ENCODE peak calls at places on chromosomes 1 and 21, in ten cellular contexts. One of them, this sample, is unnamed.
A peak's percentile ranks its signal among the peaks of the same experiment; 100 is the strongest.

GRCh38 chr21:15552914-15553491 is 176.8 kb upstream of the USP25 start:
- DNase-seq in hippocampal formation: no peak
- DNase-seq in stimulated activated CD8-positive, alpha-beta memory T cell treated with anti-CD3 and anti-CD28 coated beads, Interleukin-15, amount 100 ng/mL, for 24 hours: no peak
- DNase-seq in activated CD4-positive, alpha-beta T cell treated with anti-CD3 and anti-CD28 coated beads for 1 hour: no peak
- DNase-seq in GM12865: no peak
- DNase-seq in T-helper 9 cell: no peak
- DNase-seq in AML-193: peak; percentile 45
- DNase-seq in T follicular helper cell: no peak
- DNase-seq in stomach: no peak
- DNase-seq in NCI-H1417: peak; percentile 19
- DNase-seq in this sample: no peak

GRCh38 chr1:38577937-38578443 is 281.6 kb downstream of the RRAGC start:
- DNase-seq in stomach: no peak
- DNase-seq in stimulated activated CD8-positive, alpha-beta memory T cell treated with anti-CD3 and anti-CD28 coated beads, Interleukin-15, amount 100 ng/mL, for 24 hours: no peak
- DNase-seq in GM12865: no peak
- DNase-seq in T-helper 9 cell: no peak
- DNase-seq in hippocampal formation: no peak
- DNase-seq in T follicular helper cell: no peak
- DNase-seq in activated CD4-positive, alpha-beta T cell treated with anti-CD3 and anti-CD28 coated beads for 1 hour: no peak
- DNase-seq in NCI-H1417: no peak
- DNase-seq in AML-193: no peak
- DNase-seq in this sample: no peak

GRCh38 chr1:40798366-40799310 is 15.1 kb downstream of the KCNQ4 start:
- DNase-seq in hippocampal formation: no peak
- DNase-seq in activated CD4-positive, alpha-beta T cell treated with anti-CD3 and anti-CD28 coated beads for 1 hour: no peak
- DNase-seq in T follicular helper cell: no peak
- DNase-seq in stomach: peak; percentile 30
- DNase-seq in NCI-H1417: no peak
- DNase-seq in GM12865: no peak
- DNase-seq in stimulated activated CD8-positive, alpha-beta memory T cell treated with anti-CD3 and anti-CD28 coated beads, Interleukin-15, amount 100 ng/mL, for 24 hours: no peak
- DNase-seq in AML-193: peak; percentile 20
- DNase-seq in T-helper 9 cell: no peak
- DNase-seq in this sample: no peak

GRCh38 chr1:14599173-14599754 is 779 bp downstream of the KAZN start:
- DNase-seq in activated CD4-positive, alpha-beta T cell treated with anti-CD3 and anti-CD28 coated beads for 1 hour: no peak
- DNase-seq in hippocampal formation: no peak
- DNase-seq in stimulated activated CD8-positive, alpha-beta memory T cell treated with anti-CD3 and anti-CD28 coated beads, Interleukin-15, amount 100 ng/mL, for 24 hours: no peak
- DNase-seq in T-helper 9 cell: no peak
- DNase-seq in stomach: no peak
- DNase-seq in T follicular helper cell: no peak
- DNase-seq in GM12865: peak; percentile 56
- DNase-seq in AML-193: no peak
- DNase-seq in NCI-H1417: peak; percentile 59
- DNase-seq in this sample: no peak

GRCh38 chr1:25065246-25066238 is 135.5 kb upstream of the RUNX3 start:
- DNase-seq in stomach: no peak
- DNase-seq in GM12865: no peak
- DNase-seq in stimulated activated CD8-positive, alpha-beta memory T cell treated with anti-CD3 and anti-CD28 coated beads, Interleukin-15, amount 100 ng/mL, for 24 hours: no peak
- DNase-seq in NCI-H1417: no peak
- DNase-seq in T-helper 9 cell: peak; percentile 11
- DNase-seq in AML-193: no peak
- DNase-seq in activated CD4-positive, alpha-beta T cell treated with anti-CD3 and anti-CD28 coated beads for 1 hour: no peak
- DNase-seq in hippocampal formation: no peak
- DNase-seq in T follicular helper cell: no peak
- DNase-seq in this sample: no peak

GRCh38 chr1:175188936-175189335 is 3.6 kb downstream of the KIAA0040 start:
- DNase-seq in T follicular helper cell: peak; percentile 34
- DNase-seq in NCI-H1417: no peak
- DNase-seq in stomach: no peak
- DNase-seq in stimulated activated CD8-positive, alpha-beta memory T cell treated with anti-CD3 and anti-CD28 coated beads, Interleukin-15, amount 100 ng/mL, for 24 hours: peak; percentile 8
- DNase-seq in T-helper 9 cell: peak; percentile 25
- DNase-seq in GM12865: peak; percentile 83
- DNase-seq in hippocampal formation: no peak
- DNase-seq in activated CD4-positive, alpha-beta T cell treated with anti-CD3 and anti-CD28 coated beads for 1 hour: peak; percentile 38
- DNase-seq in AML-193: peak; percentile 85
- DNase-seq in this sample: no peak

GRCh38 chr1:119974013-119974412 is 77.7 kb upstream of the ADAM30 start:
- DNase-seq in T follicular helper cell: no peak
- DNase-seq in GM12865: no peak
- DNase-seq in NCI-H1417: peak; percentile 80
- DNase-seq in AML-193: no peak
- DNase-seq in T-helper 9 cell: no peak
- DNase-seq in stimulated activated CD8-positive, alpha-beta memory T cell treated with anti-CD3 and anti-CD28 coated beads, Interleukin-15, amount 100 ng/mL, for 24 hours: no peak
- DNase-seq in stomach: no peak
- DNase-seq in activated CD4-positive, alpha-beta T cell treated with anti-CD3 and anti-CD28 coated beads for 1 hour: no peak
- DNase-seq in hippocampal formation: no peak
- DNase-seq in this sample: no peak

GRCh38 chr1:31782766-31783410 is 18.7 kb upstream of the ADGRB2 start:
- DNase-seq in activated CD4-positive, alpha-beta T cell treated with anti-CD3 and anti-CD28 coated beads for 1 hour: no peak
- DNase-seq in AML-193: no peak
- DNase-seq in stomach: no peak
- DNase-seq in hippocampal formation: no peak
- DNase-seq in GM12865: no peak
- DNase-seq in NCI-H1417: no peak
- DNase-seq in T follicular helper cell: no peak
- DNase-seq in T-helper 9 cell: no peak
- DNase-seq in stimulated activated CD8-positive, alpha-beta memory T cell treated with anti-CD3 and anti-CD28 coated beads, Interleukin-15, amount 100 ng/mL, for 24 hours: no peak
- DNase-seq in this sample: no peak

GRCh38 chr1:184790642-184791041 is 36.0 kb upstream of the EDEM3 start:
- DNase-seq in stomach: no peak
- DNase-seq in NCI-H1417: peak; percentile 94
- DNase-seq in GM12865: no peak
- DNase-seq in stimulated activated CD8-positive, alpha-beta memory T cell treated with anti-CD3 and anti-CD28 coated beads, Interleukin-15, amount 100 ng/mL, for 24 hours: no peak
- DNase-seq in activated CD4-positive, alpha-beta T cell treated with anti-CD3 and anti-CD28 coated beads for 1 hour: no peak
- DNase-seq in T-helper 9 cell: no peak
- DNase-seq in AML-193: no peak
- DNase-seq in hippocampal formation: no peak
- DNase-seq in T follicular helper cell: no peak
- DNase-seq in this sample: no peak

GRCh38 chr1:58921342-58921741 is 137.5 kb upstream of the JUN start:
- DNase-seq in NCI-H1417: no peak
- DNase-seq in GM12865: no peak
- DNase-seq in T-helper 9 cell: no peak
- DNase-seq in activated CD4-positive, alpha-beta T cell treated with anti-CD3 and anti-CD28 coated beads for 1 hour: no peak
- DNase-seq in stimulated activated CD8-positive, alpha-beta memory T cell treated with anti-CD3 and anti-CD28 coated beads, Interleukin-15, amount 100 ng/mL, for 24 hours: no peak
- DNase-seq in AML-193: no peak
- DNase-seq in T follicular helper cell: no peak
- DNase-seq in stomach: no peak
- DNase-seq in hippocampal formation: no peak
- DNase-seq in this sample: no peak

GRCh38 chr1:226634156-226634588 is 85.6 kb downstream of the STUM start:
- DNase-seq in T follicular helper cell: peak; percentile 75
- DNase-seq in NCI-H1417: peak; percentile 74
- DNase-seq in stomach: peak; percentile 86
- DNase-seq in AML-193: peak; percentile 26
- DNase-seq in stimulated activated CD8-positive, alpha-beta memory T cell treated with anti-CD3 and anti-CD28 coated beads, Interleukin-15, amount 100 ng/mL, for 24 hours: peak; percentile 79
- DNase-seq in activated CD4-positive, alpha-beta T cell treated with anti-CD3 and anti-CD28 coated beads for 1 hour: peak; percentile 70
- DNase-seq in T-helper 9 cell: peak; percentile 84
- DNase-seq in GM12865: peak; percentile 85
- DNase-seq in hippocampal formation: peak; percentile 68
- DNase-seq in this sample: peak; percentile 96

GRCh38 chr1:101438359-101438758 is 201.5 kb downstream of the S1PR1 start:
- DNase-seq in stomach: no peak
- DNase-seq in hippocampal formation: no peak
- DNase-seq in NCI-H1417: peak; percentile 12
- DNase-seq in AML-193: no peak
- DNase-seq in activated CD4-positive, alpha-beta T cell treated with anti-CD3 and anti-CD28 coated beads for 1 hour: no peak
- DNase-seq in stimulated activated CD8-positive, alpha-beta memory T cell treated with anti-CD3 and anti-CD28 coated beads, Interleukin-15, amount 100 ng/mL, for 24 hours: no peak
- DNase-seq in T-helper 9 cell: no peak
- DNase-seq in GM12865: peak; percentile 82
- DNase-seq in T follicular helper cell: no peak
- DNase-seq in this sample: no peak

GRCh38 chr1:210905944-210906453 is 227.9 kb downstream of the KCNH1 start:
- DNase-seq in T follicular helper cell: no peak
- DNase-seq in stimulated activated CD8-positive, alpha-beta memory T cell treated with anti-CD3 and anti-CD28 coated beads, Interleukin-15, amount 100 ng/mL, for 24 hours: no peak
- DNase-seq in T-helper 9 cell: no peak
- DNase-seq in activated CD4-positive, alpha-beta T cell treated with anti-CD3 and anti-CD28 coated beads for 1 hour: no peak
- DNase-seq in stomach: no peak
- DNase-seq in GM12865: peak; percentile 7
- DNase-seq in AML-193: no peak
- DNase-seq in hippocampal formation: no peak
- DNase-seq in NCI-H1417: no peak
- DNase-seq in this sample: no peak

GRCh38 chr1:175757381-175758015 is 14.1 kb upstream of the TNR start:
- DNase-seq in GM12865: peak; percentile 55
- DNase-seq in T follicular helper cell: no peak
- DNase-seq in T-helper 9 cell: no peak
- DNase-seq in NCI-H1417: peak; percentile 17
- DNase-seq in stimulated activated CD8-positive, alpha-beta memory T cell treated with anti-CD3 and anti-CD28 coated beads, Interleukin-15, amount 100 ng/mL, for 24 hours: no peak
- DNase-seq in AML-193: no peak
- DNase-seq in hippocampal formation: no peak
- DNase-seq in activated CD4-positive, alpha-beta T cell treated with anti-CD3 and anti-CD28 coated beads for 1 hour: no peak
- DNase-seq in stomach: peak; percentile 29
- DNase-seq in this sample: peak; percentile 59

GRCh38 chr21:46295996-46296752 is 10.0 kb downstream of the YBEY start:
- DNase-seq in stomach: peak; percentile 55
- DNase-seq in GM12865: no peak
- DNase-seq in T follicular helper cell: peak; percentile 9
- DNase-seq in stimulated activated CD8-positive, alpha-beta memory T cell treated with anti-CD3 and anti-CD28 coated beads, Interleukin-15, amount 100 ng/mL, for 24 hours: peak; percentile 10
- DNase-seq in NCI-H1417: no peak
- DNase-seq in hippocampal formation: peak; percentile 31
- DNase-seq in T-helper 9 cell: no peak
- DNase-seq in activated CD4-positive, alpha-beta T cell treated with anti-CD3 and anti-CD28 coated beads for 1 hour: peak; percentile 17
- DNase-seq in AML-193: peak; percentile 65
- DNase-seq in this sample: no peak

GRCh38 chr1:97247196-97247595 is 525.6 kb downstream of the PTBP2 start:
- DNase-seq in AML-193: peak; percentile 79
- DNase-seq in GM12865: no peak
- DNase-seq in NCI-H1417: no peak
- DNase-seq in T-helper 9 cell: no peak
- DNase-seq in T follicular helper cell: no peak
- DNase-seq in stomach: no peak
- DNase-seq in stimulated activated CD8-positive, alpha-beta memory T cell treated with anti-CD3 and anti-CD28 coated beads, Interleukin-15, amount 100 ng/mL, for 24 hours: no peak
- DNase-seq in hippocampal formation: no peak
- DNase-seq in activated CD4-positive, alpha-beta T cell treated with anti-CD3 and anti-CD28 coated beads for 1 hour: no peak
- DNase-seq in this sample: no peak

GRCh38 chr1:26861286-26861701 is 1.7 kb upstream of the SFN start:
- DNase-seq in T follicular helper cell: no peak
- DNase-seq in AML-193: no peak
- DNase-seq in NCI-H1417: no peak
- DNase-seq in hippocampal formation: no peak
- DNase-seq in T-helper 9 cell: no peak
- DNase-seq in GM12865: no peak
- DNase-seq in stomach: no peak
- DNase-seq in activated CD4-positive, alpha-beta T cell treated with anti-CD3 and anti-CD28 coated beads for 1 hour: no peak
- DNase-seq in stimulated activated CD8-positive, alpha-beta memory T cell treated with anti-CD3 and anti-CD28 coated beads, Interleukin-15, amount 100 ng/mL, for 24 hours: no peak
- DNase-seq in this sample: no peak

GRCh38 chr1:95916616-95917015 is 682.6 kb downstream of the RWDD3 start:
- DNase-seq in NCI-H1417: peak; percentile 74
- DNase-seq in T follicular helper cell: no peak
- DNase-seq in activated CD4-positive, alpha-beta T cell treated with anti-CD3 and anti-CD28 coated beads for 1 hour: no peak
- DNase-seq in GM12865: no peak
- DNase-seq in stomach: no peak
- DNase-seq in stimulated activated CD8-positive, alpha-beta memory T cell treated with anti-CD3 and anti-CD28 coated beads, Interleukin-15, amount 100 ng/mL, for 24 hours: no peak
- DNase-seq in T-helper 9 cell: no peak
- DNase-seq in AML-193: no peak
- DNase-seq in hippocampal formation: no peak
- DNase-seq in this sample: no peak

GRCh38 chr1:31054349-31054748 is 11.2 kb downstream of the PUM1 start:
- DNase-seq in T follicular helper cell: no peak
- DNase-seq in stomach: no peak
- DNase-seq in AML-193: no peak
- DNase-seq in activated CD4-positive, alpha-beta T cell treated with anti-CD3 and anti-CD28 coated beads for 1 hour: no peak
- DNase-seq in NCI-H1417: no peak
- DNase-seq in GM12865: no peak
- DNase-seq in T-helper 9 cell: no peak
- DNase-seq in stimulated activated CD8-positive, alpha-beta memory T cell treated with anti-CD3 and anti-CD28 coated beads, Interleukin-15, amount 100 ng/mL, for 24 hours: no peak
- DNase-seq in hippocampal formation: no peak
- DNase-seq in this sample: no peak

GRCh38 chr1:234589064-234589765 is 20.8 kb downstream of the IRF2BP2 start:
- DNase-seq in T-helper 9 cell: no peak
- DNase-seq in stimulated activated CD8-positive, alpha-beta memory T cell treated with anti-CD3 and anti-CD28 coated beads, Interleukin-15, amount 100 ng/mL, for 24 hours: no peak
- DNase-seq in NCI-H1417: no peak
- DNase-seq in stomach: no peak
- DNase-seq in GM12865: no peak
- DNase-seq in activated CD4-positive, alpha-beta T cell treated with anti-CD3 and anti-CD28 coated beads for 1 hour: no peak
- DNase-seq in hippocampal formation: no peak
- DNase-seq in T follicular helper cell: no peak
- DNase-seq in AML-193: no peak
- DNase-seq in this sample: no peak

GRCh38 chr1:93805027-93805426 is 74.0 kb downstream of the DNTTIP2 start:
- DNase-seq in T-helper 9 cell: no peak
- DNase-seq in stomach: no peak
- DNase-seq in hippocampal formation: no peak
- DNase-seq in activated CD4-positive, alpha-beta T cell treated with anti-CD3 and anti-CD28 coated beads for 1 hour: no peak
- DNase-seq in T follicular helper cell: no peak
- DNase-seq in NCI-H1417: no peak
- DNase-seq in stimulated activated CD8-positive, alpha-beta memory T cell treated with anti-CD3 and anti-CD28 coated beads, Interleukin-15, amount 100 ng/mL, for 24 hours: no peak
- DNase-seq in GM12865: no peak
- DNase-seq in AML-193: no peak
- DNase-seq in this sample: no peak

GRCh38 chr1:241658081-241658793 is 6.2 kb downstream of the WDR64 start:
- DNase-seq in activated CD4-positive, alpha-beta T cell treated with anti-CD3 and anti-CD28 coated beads for 1 hour: no peak
- DNase-seq in hippocampal formation: no peak
- DNase-seq in stomach: no peak
- DNase-seq in GM12865: no peak
- DNase-seq in stimulated activated CD8-positive, alpha-beta memory T cell treated with anti-CD3 and anti-CD28 coated beads, Interleukin-15, amount 100 ng/mL, for 24 hours: no peak
- DNase-seq in AML-193: no peak
- DNase-seq in T follicular helper cell: no peak
- DNase-seq in T-helper 9 cell: no peak
- DNase-seq in NCI-H1417: no peak
- DNase-seq in this sample: no peak

GRCh38 chr1:245823408-245824147 is 668.8 kb downstream of the KIF26B start:
- DNase-seq in NCI-H1417: no peak
- DNase-seq in activated CD4-positive, alpha-beta T cell treated with anti-CD3 and anti-CD28 coated beads for 1 hour: no peak
- DNase-seq in GM12865: no peak
- DNase-seq in T-helper 9 cell: no peak
- DNase-seq in stomach: no peak
- DNase-seq in T follicular helper cell: no peak
- DNase-seq in hippocampal formation: no peak
- DNase-seq in stimulated activated CD8-positive, alpha-beta memory T cell treated with anti-CD3 and anti-CD28 coated beads, Interleukin-15, amount 100 ng/mL, for 24 hours: no peak
- DNase-seq in AML-193: no peak
- DNase-seq in this sample: no peak

GRCh38 chr21:29749957-29750356 is 189.8 kb downstream of the GRIK1 start:
- DNase-seq in activated CD4-positive, alpha-beta T cell treated with anti-CD3 and anti-CD28 coated beads for 1 hour: no peak
- DNase-seq in GM12865: no peak
- DNase-seq in hippocampal formation: no peak
- DNase-seq in T follicular helper cell: no peak
- DNase-seq in AML-193: no peak
- DNase-seq in stimulated activated CD8-positive, alpha-beta memory T cell treated with anti-CD3 and anti-CD28 coated beads, Interleukin-15, amount 100 ng/mL, for 24 hours: no peak
- DNase-seq in NCI-H1417: no peak
- DNase-seq in T-helper 9 cell: no peak
- DNase-seq in stomach: no peak
- DNase-seq in this sample: no peak

GRCh38 chr1:15103906-15104305 is 49.6 kb upstream of the TMEM51 start:
- DNase-seq in T-helper 9 cell: no peak
- DNase-seq in T follicular helper cell: no peak
- DNase-seq in activated CD4-positive, alpha-beta T cell treated with anti-CD3 and anti-CD28 coated beads for 1 hour: no peak
- DNase-seq in NCI-H1417: no peak
- DNase-seq in stomach: no peak
- DNase-seq in AML-193: no peak
- DNase-seq in stimulated activated CD8-positive, alpha-beta memory T cell treated with anti-CD3 and anti-CD28 coated beads, Interleukin-15, amount 100 ng/mL, for 24 hours: no peak
- DNase-seq in GM12865: no peak
- DNase-seq in hippocampal formation: no peak
- DNase-seq in this sample: no peak

GRCh38 chr21:31760931-31761330 is 29.0 kb upstream of the SCAF4 start:
- DNase-seq in T follicular helper cell: no peak
- DNase-seq in hippocampal formation: no peak
- DNase-seq in stomach: no peak
- DNase-seq in AML-193: no peak
- DNase-seq in activated CD4-positive, alpha-beta T cell treated with anti-CD3 and anti-CD28 coated beads for 1 hour: no peak
- DNase-seq in T-helper 9 cell: no peak
- DNase-seq in NCI-H1417: no peak
- DNase-seq in GM12865: no peak
- DNase-seq in stimulated activated CD8-positive, alpha-beta memory T cell treated with anti-CD3 and anti-CD28 coated beads, Interleukin-15, amount 100 ng/mL, for 24 hours: no peak
- DNase-seq in this sample: no peak

GRCh38 chr1:24920155-24920925 is 9.7 kb downstream of the RUNX3 start:
- DNase-seq in AML-193: no peak
- DNase-seq in stimulated activated CD8-positive, alpha-beta memory T cell treated with anti-CD3 and anti-CD28 coated beads, Interleukin-15, amount 100 ng/mL, for 24 hours: no peak
- DNase-seq in hippocampal formation: no peak
- DNase-seq in T follicular helper cell: no peak
- DNase-seq in T-helper 9 cell: no peak
- DNase-seq in GM12865: peak; percentile 73
- DNase-seq in NCI-H1417: no peak
- DNase-seq in activated CD4-positive, alpha-beta T cell treated with anti-CD3 and anti-CD28 coated beads for 1 hour: no peak
- DNase-seq in stomach: no peak
- DNase-seq in this sample: no peak

GRCh38 chr1:9235123-9235513 is 544 bp downstream of the H6PD start:
- DNase-seq in hippocampal formation: no peak
- DNase-seq in NCI-H1417: peak; percentile 75
- DNase-seq in T follicular helper cell: no peak
- DNase-seq in AML-193: no peak
- DNase-seq in activated CD4-positive, alpha-beta T cell treated with anti-CD3 and anti-CD28 coated beads for 1 hour: no peak
- DNase-seq in stomach: peak; percentile 39
- DNase-seq in T-helper 9 cell: no peak
- DNase-seq in stimulated activated CD8-positive, alpha-beta memory T cell treated with anti-CD3 and anti-CD28 coated beads, Interleukin-15, amount 100 ng/mL, for 24 hours: no peak
- DNase-seq in GM12865: no peak
- DNase-seq in this sample: no peak

This sample was measured in H1.